ENCODE peak calls at places on chromosomes 11 and 22, in eight cellular contexts. W is colonic mucosa, L is right atrium auricular region, T is Caco-2, D is ovary, B is uterus, V is left ventricle myocardium inferior, S is cardiac muscle cell. U is an unnamed sample.

GRCh38 chr11:267491-267994 is 10.7 kb upstream of the NLRP6 start:
- DNase-seq in T (peak; percentile 48), W (peak; percentile 56), D (no peak), B (no peak), L (no peak), S (no peak), V (peak; percentile 52), U (no peak)

GRCh38 chr11:95279921-95280861 is 49.2 kb upstream of the SESN3 start:
- DNase-seq in V (no peak), S (no peak), B (no peak), L (no peak), D (peak; percentile 28), W (no peak), T (no peak), U (peak; percentile 32)

GRCh38 chr11:1377231-1377780 is 12.4 kb upstream of the BRSK2 start:
- DNase-seq in W (no peak), B (no peak), T (no peak), L (no peak), S (no peak), D (no peak), V (no peak), U (no peak)

GRCh38 chr11:111403021-111403725 is 24.1 kb upstream of the POU2AF1 start:
- DNase-seq in W (no peak), T (no peak), S (no peak), L (no peak), V (no peak), B (no peak), D (no peak), U (no peak)

GRCh38 chr11:24885580-24886173 is 388.8 kb downstream of the LUZP2 start:
- DNase-seq in L (no peak), T (no peak), D (no peak), S (no peak), W (no peak), V (no peak), B (no peak), U (no peak)

GRCh38 chr22:30889996-30890480 is 78.5 kb downstream of the MORC2 start:
- DNase-seq in D (no peak), V (peak; percentile 1), S (no peak), B (peak; percentile 10), L (no peak), W (no peak), T (no peak), U (no peak)

GRCh38 chr11:93116641-93117577 is 80.9 kb downstream of the SLC36A4 start:
- DNase-seq in W (peak; percentile 92), V (no peak), B (no peak), T (no peak), S (no peak), L (no peak), D (no peak), U (no peak)

GRCh38 chr11:63841554-63841953 is 2.6 kb downstream of the MARK2 start:
- DNase-seq in L (no peak), D (no peak), T (no peak), W (no peak), S (no peak), B (no peak), V (no peak), U (peak; percentile 29)

GRCh38 chr22:28497188-28497587 is 182.5 kb downstream of the TTC28 start:
- DNase-seq in W (no peak), L (no peak), B (no peak), D (no peak), V (no peak), S (no peak), T (no peak), U (no peak)

GRCh38 chr22:17083811-17084540 is 824 bp upstream of the IL17RA start:
- DNase-seq in B (no peak), L (no peak), V (no peak), S (no peak), W (no peak), D (peak; percentile 44), T (no peak), U (no peak)

GRCh38 chr11:134951305-134951700 is 539.3 kb upstream of the B3GAT1 start:
- DNase-seq in S (no peak), V (no peak), L (peak; percentile 73), D (no peak), T (no peak), W (no peak), B (no peak), U (no peak)

GRCh38 chr11:70759846-70760245 is 361.5 kb downstream of the CTTN start:
- DNase-seq in T (peak; percentile 31), D (no peak), B (no peak), L (no peak), S (no peak), V (no peak), W (no peak), U (no peak)

GRCh38 chr11:12377106-12377823 is at the start of gene PARVA:
- DNase-seq in V (peak; percentile 76), L (peak; percentile 66), S (peak; percentile 91), W (peak; percentile 77), T (peak; percentile 78), B (peak; percentile 76), D (peak; percentile 77), U (peak; percentile 76)

GRCh38 chr11:26947379-26947844 is 46.5 kb upstream of the FIBIN start:
- DNase-seq in T (no peak), L (peak; percentile 76), V (no peak), W (peak; percentile 35), B (peak; percentile 63), D (peak; percentile 39), S (no peak), U (no peak)

GRCh38 chr11:120929090-120929489 is 94.8 kb upstream of the TBCEL start:
- DNase-seq in S (no peak), W (no peak), L (no peak), T (no peak), D (no peak), V (no peak), B (no peak), U (no peak)

GRCh38 chr11:120929664-120930154 is 94.2 kb upstream of the TBCEL start:
- DNase-seq in B (no peak), L (no peak), V (peak; percentile 23), S (peak; percentile 91), D (no peak), W (peak; percentile 38), T (peak; percentile 81), U (no peak)

GRCh38 chr11:120932305-120932905 is 91.5 kb upstream of the TBCEL start:
- DNase-seq in B (no peak), L (no peak), W (no peak), V (no peak), S (peak; percentile 33), T (no peak), D (no peak), U (no peak)

GRCh38 chr11:120928506-120929062 is 95.3 kb upstream of the TBCEL start:
- DNase-seq in W (no peak), L (no peak), T (no peak), B (no peak), D (no peak), S (peak; percentile 52), V (no peak), U (no peak)

DNA sequence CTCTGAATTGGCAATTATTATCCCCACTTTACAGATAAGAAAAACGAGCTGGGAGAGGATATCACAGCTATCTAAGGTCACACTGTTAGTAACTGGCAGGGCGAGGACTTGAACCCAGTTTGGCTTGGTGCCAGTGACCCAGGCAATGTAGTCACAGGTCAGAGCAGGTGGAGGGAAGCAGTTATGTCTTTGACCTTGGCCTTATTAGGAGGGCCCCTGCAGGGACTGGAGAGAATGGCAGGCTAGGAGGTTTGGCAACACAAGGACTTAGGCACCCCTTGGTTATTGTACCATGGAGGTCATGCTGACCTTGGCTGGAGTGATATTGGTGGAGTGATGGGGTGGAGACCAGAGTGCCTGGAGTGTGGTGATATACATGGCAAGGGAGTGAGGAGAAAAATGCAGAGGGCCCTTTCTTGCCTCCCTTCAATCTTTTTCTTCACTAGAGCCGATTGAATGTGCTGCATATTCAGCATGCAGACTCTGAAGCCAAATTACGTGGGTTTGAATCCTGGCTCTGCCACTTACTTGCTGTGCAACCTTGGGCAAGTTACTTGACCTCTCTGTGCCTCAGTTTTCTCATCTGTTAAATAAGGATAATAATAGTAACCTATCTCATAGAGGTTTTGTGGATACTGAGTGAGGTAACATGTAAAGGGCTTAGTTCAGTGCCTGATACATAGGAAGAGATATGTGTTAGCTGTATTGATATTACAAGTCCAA is 92.7 kb upstream of the TBCEL start:
- DNase-seq in T (no peak), L (no peak), W (no peak), S (no peak), D (no peak), V (no peak), B (no peak), U (no peak)
- TF ChIP-seq CTCF in T (no peak), L (no peak), W (no peak), S (no peak), D (no peak), V (no peak), B (no peak), U (no peak)

DNA sequence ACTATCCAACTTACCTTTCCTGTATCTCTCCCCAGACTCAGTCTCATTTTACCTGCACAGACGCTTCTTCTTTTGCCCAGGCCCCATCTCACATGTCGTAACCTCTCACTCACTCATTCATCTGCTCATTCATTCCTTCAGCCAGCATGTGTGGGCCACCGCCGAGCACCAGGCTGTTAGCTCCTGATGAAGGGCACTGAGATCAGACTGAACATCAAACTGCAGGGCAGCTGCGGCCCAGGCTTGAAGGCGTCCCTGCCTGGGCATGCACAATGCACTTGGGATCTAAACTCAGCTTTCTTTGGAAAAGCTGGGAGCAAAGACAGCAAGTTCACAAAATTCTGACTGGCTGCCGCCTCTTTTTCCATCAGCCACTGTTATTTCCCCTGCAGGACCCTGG is 1456.3 kb downstream of the BRD1 start:
- DNase-seq in D (no peak), L (no peak), W (no peak), V (no peak), B (no peak), S (no peak), T (no peak), U (no peak)
- H3K9me3 ChIP-seq in D (no peaks in the 10 kb centered on the region), L (no peaks in the 10 kb centered on the region), W (no peaks in the 10 kb centered on the region), V (no peaks in the 10 kb centered on the region), B (no peaks in the 10 kb centered on the region), S (no peaks in the 10 kb centered on the region), T (no peaks in the 10 kb centered on the region), U (no peaks in the 10 kb centered on the region)

GRCh38 chr11:66686801-66687750 is 9.4 kb upstream of the RBM4B start:
- DNase-seq in S (no peak), T (peak; percentile 38), L (no peak), B (no peak), V (no peak), W (no peak), D (no peak), U (no peak)

GRCh38 chr11:66689661-66690590 is 12.2 kb upstream of the RBM4B start:
- DNase-seq in W (no peak), D (no peak), L (no peak), S (no peak), B (no peak), V (no peak), T (no peak), U (no peak)

GRCh38 chr11:66687831-66688281 is 10.2 kb upstream of the RBM4B start:
- DNase-seq in B (no peak), T (no peak), S (no peak), L (no peak), D (no peak), W (no peak), V (no peak), U (no peak)

GRCh38 chr11:66691311-66691980 is 13.8 kb upstream of the RBM4B start:
- DNase-seq in V (no peak), S (no peak), T (no peak), D (no peak), B (no peak), W (no peak), L (no peak), U (no peak)

GRCh38 chr11:66688561-66689534 is 11.2 kb upstream of the RBM4B start:
- DNase-seq in D (no peak), V (no peak), S (no peak), L (no peak), T (no peak), W (no peak), B (no peak), U (no peak)
- H3K36me3 ChIP-seq in D (no peaks in the 10 kb centered on the region), V (no peaks in the 10 kb centered on the region), S (no peaks in the 10 kb centered on the region), L (no peaks in the 10 kb centered on the region), T (peaks cover 3% of the 10 kb centered on the region), W (no peaks in the 10 kb centered on the region), B (no peaks in the 10 kb centered on the region), U (peaks cover 5% of the 10 kb centered on the region)

GRCh38 chr11:10298342-10298741 is 4.3 kb upstream of the SBF2 start:
- DNase-seq in D (no peak), B (no peak), W (no peak), V (no peak), T (no peak), L (no peak), S (peak; percentile 32), U (no peak)
- TF ChIP-seq CTCF in D (no peak), B (no peak), W (no peak), V (no peak), T (no peak), L (peak; percentile 11), S (peak; percentile 32), U (no peak)

U was measured in heart right ventricle.